ENCODE peak calls at places on chromosome X, in seven cellular contexts. X, Y, U, K, M, J and L are unnamed samples.

GRCh38 chrX:21004835-21005234 is 369.4 kb upstream of the CNKSR2 start:
- DNase-seq in U (no peak), K (no peak), X (peak), Y (no peak), M (no peak), J (peak), L (no peak)

GRCh38 chrX:47241201-47242011 is 8.6 kb downstream of the USP11 start:
- DNase-seq in Y (no peak), J (no peak), X (no peak), K (no peak), U (no peak), M (no peak), L (no peak)

GRCh38 chrX:66872771-66873170 is 233.9 kb upstream of the EDA2R start:
- DNase-seq in Y (no peak), U (no peak), J (no peak), K (no peak), M (no peak), X (no peak), L (no peak)

GRCh38 chrX:48597353-48598264 is at the start of gene WDR13:
- DNase-seq in M (peak), U (peak), J (peak), K (peak), Y (peak), X (peak), L (peak)

GRCh38 chrX:8907678-8908077 is 106.5 kb upstream of the FAM9A start:
- DNase-seq in J (no peak), K (no peak), M (no peak), X (no peak), U (no peak), Y (no peak), L (no peak)

GRCh38 chrX:94662665-94663064 is 988.7 kb downstream of the FAM133A start:
- DNase-seq in U (no peak), M (no peak), K (no peak), J (peak), Y (no peak), X (no peak), L (no peak)

GRCh38 chrX:9231491-9231890 is 197.6 kb upstream of the FAM9B start:
- DNase-seq in U (no peak), X (no peak), K (peak), Y (peak), M (no peak), J (peak), L (no peak)

GRCh38 chrX:71671043-71671829 is 3.9 kb downstream of the LOC101059915 start:
- DNase-seq in X (peak), M (no peak), J (peak), U (no peak), K (no peak), Y (no peak), L (no peak)

GRCh38 chrX:31255310-31256033 is 183.6 kb upstream of the FTHL17 start:
- DNase-seq in Y (no peak), K (no peak), M (no peak), X (no peak), J (no peak), U (no peak), L (no peak)

GRCh38 chrX:152822383-152823086 is 8.0 kb downstream of the CETN2 start:
- DNase-seq in X (no peak), U (no peak), J (no peak), K (no peak), Y (no peak), M (no peak), L (no peak)

GRCh38 chrX:2690856-2691542 is at the start of gene CD99:
- DNase-seq in Y (peak), J (peak), U (peak), K (peak), X (peak), M (peak), L (peak)

GRCh38 chrX:18886344-18887161 is 97.4 kb downstream of the PHKA2 start:
- DNase-seq in J (peak), X (peak), M (peak), U (no peak), Y (peak), K (no peak), L (no peak)

GRCh38 chrX:57227691-57228090 is 58.8 kb upstream of the FAAH2 start:
- DNase-seq in J (peak), K (no peak), U (no peak), Y (no peak), M (no peak), X (peak), L (no peak)